ENCODE peak calls at places on chromosomes 4 and X, in six cellular contexts. K, A, T, N, M and U are unnamed samples.

GRCh38 chr4:135838889-135839288 is 1637.3 kb upstream of the PABPC4L start:
- DNase-seq in N (no peak), A (no peak), M (no peak), K (peak; percentile 28), T (peak; percentile 12), U (no peak)

GRCh38 chrX:105564536-105564935 is 257.8 kb upstream of the NRK start:
- DNase-seq in K (no peak), N (no peak), M (peak; percentile 74), A (no peak), T (no peak), U (no peak)

GRCh38 chr4:76984127-76984526 is 34.6 kb downstream of the SEPTIN11 start:
- DNase-seq in N (no peak), T (peak; percentile 24), A (no peak), K (no peak), M (peak; percentile 71), U (peak; percentile 40)

GRCh38 chrX:110428144-110428543 is 69.5 kb downstream of the RTL9 start:
- DNase-seq in M (no peak), T (no peak), N (no peak), A (no peak), K (no peak), U (no peak)

GRCh38 chr4:121370729-121371325 is 10.0 kb downstream of the QRFPR start:
- DNase-seq in M (peak; percentile 64), N (no peak), T (peak; percentile 19), K (no peak), A (no peak), U (no peak)

GRCh38 chr4:187501731-187502130 is 493.8 kb upstream of the ZFP42 start:
- DNase-seq in T (no peak), K (no peak), M (no peak), A (no peak), N (no peak), U (no peak)

GRCh38 chrX:17527135-17527701 is 152.2 kb downstream of the NHS start:
- DNase-seq in T (no peak), N (no peak), K (no peak), A (peak; percentile 75), M (peak; percentile 24), U (no peak)

GRCh38 chrX:68832516-68833447 is 4.0 kb downstream of the EFNB1 start:
- DNase-seq in M (no peak), A (no peak), T (no peak), K (no peak), N (no peak), U (no peak)

GRCh38 chrX:33211356-33212254 is at the start of gene DMD:
- DNase-seq in N (no peak), M (peak; percentile 93), K (no peak), A (no peak), T (no peak), U (no peak)

GRCh38 chrX:54413753-54414152 is 26.5 kb upstream of the TSR2 start:
- DNase-seq in M (peak; percentile 33), T (no peak), N (no peak), K (no peak), A (no peak), U (no peak)

GRCh38 chr4:33543941-33544450 is 2700.3 kb downstream of the ARAP2 start:
- DNase-seq in T (no peak), M (no peak), K (no peak), N (no peak), A (no peak), U (no peak)